ENCODE peak calls at places on chromosomes 16 and 17, in five cellular contexts. P, F, B, C and E are unnamed samples.

GRCh38 chr16:84159006-84159405 is 13.9 kb downstream of the DNAAF1 start:
- DNase-seq in F (no peak), B (no peak), P (no peak), C (no peak), E (no peak)

GRCh38 chr17:36720131-36720530 is 118.7 kb downstream of the MRM1 start:
- DNase-seq in C (no peak), B (no peak), P (no peak), F (no peak), E (no peak)

GRCh38 chr17:72613411-72614292 is 478.8 kb downstream of the SLC39A11 start:
- DNase-seq in C (no peak), P (no peak), F (peak; percentile 67), B (no peak), E (no peak)

GRCh38 chr16:67342616-67343015 is 16.0 kb downstream of the LRRC36 start:
- DNase-seq in B (no peak), F (no peak), C (no peak), P (no peak), E (no peak)

GRCh38 chr16:57799619-57800212 is 2.6 kb downstream of the KIFC3 start:
- DNase-seq in F (no peak), C (no peak), P (no peak), B (no peak), E (no peak)

GRCh38 chr16:74942977-74943918 is 41.7 kb downstream of the WDR59 start:
- DNase-seq in B (no peak), F (no peak), P (no peak), C (no peak), E (no peak)

GRCh38 chr17:39782481-39782880 is 44.7 kb downstream of the GRB7 start:
- DNase-seq in F (no peak), C (no peak), B (no peak), P (no peak), E (no peak)

GRCh38 chr17:75979705-75980187 is 706 bp downstream of the TEN1 start:
- DNase-seq in P (no peak), F (no peak), B (no peak), C (no peak), E (no peak)

GRCh38 chr17:74452027-74452840 is 14.2 kb upstream of the CD300A start:
- DNase-seq in F (no peak), P (peak; percentile 35), B (no peak), C (peak; percentile 32), E (no peak)

GRCh38 chr17:55264273-55264639 is 504 bp upstream of the HLF start:
- DNase-seq in B (no peak), C (no peak), F (no peak), P (no peak), E (no peak)

GRCh38 chr17:68148936-68149335 is 98.9 kb upstream of the AMZ2 start:
- DNase-seq in F (no peak), P (no peak), C (no peak), B (no peak), E (no peak)

GRCh38 chr17:78865682-78866390 is 25.2 kb upstream of the USP36 start:
- DNase-seq in F (peak; percentile 76), B (peak; percentile 54), P (peak; percentile 70), C (peak; percentile 39), E (peak; percentile 78)

GRCh38 chr17:352421-353212 is at the start of gene RPH3AL:
- DNase-seq in F (no peak), C (no peak), P (no peak), B (no peak), E (no peak)

GRCh38 chr17:48731355-48731754 is 2.8 kb upstream of the HOXB13 start:
- DNase-seq in C (no peak), B (no peak), P (no peak), F (no peak), E (no peak)

GRCh38 chr16:57092786-57093301 is 461 bp downstream of the CPNE2 start:
- DNase-seq in C (peak; percentile 47), P (peak; percentile 40), B (peak; percentile 43), F (no peak), E (peak; percentile 51)

GRCh38 chr17:79802039-79802735 is 5.3 kb upstream of the CBX8 start:
- DNase-seq in F (no peak), B (no peak), P (no peak), C (no peak), E (no peak)

GRCh38 chr17:68600123-68600880 is 865 bp downstream of the FAM20A start:
- DNase-seq in F (no peak), P (no peak), B (no peak), C (peak; percentile 9), E (no peak)

GRCh38 chr17:79984045-79984840 is 51.4 kb downstream of the TBC1D16 start:
- DNase-seq in P (no peak), C (no peak), B (no peak), F (no peak), E (no peak)

GRCh38 chr17:78764871-78765270 is 17.2 kb downstream of the CYTH1 start:
- DNase-seq in C (no peak), P (no peak), F (no peak), B (no peak), E (no peak)

GRCh38 chr17:79939755-79940154 is 95.9 kb downstream of the TBC1D16 start:
- DNase-seq in B (no peak), C (no peak), F (no peak), P (no peak), E (no peak)

GRCh38 chr16:69328854-69329316 is 1.5 kb downstream of the PDF start:
- DNase-seq in B (no peak), C (peak; percentile 74), P (no peak), F (peak; percentile 73), E (peak; percentile 87)

GRCh38 chr16:16164244-16164643 is 59.0 kb downstream of the ABCC6 start:
- DNase-seq in F (no peak), P (no peak), B (no peak), C (no peak), E (no peak)